ENCODE peak calls at places on chromosomes 11 and 22, in seven cellular contexts. One of them, this sample, is unnamed.

GRCh38 chr22:19819209-19819910 is 35.3 kb downstream of the GNB1L start:
- DNase-seq in stimulated activated CD4-positive, alpha-beta T cell treated with anti-CD3 and anti-CD28 coated beads, Interleukin-4, amount 100 ng/mL, for 48 hours: no peak
- DNase-seq in D341Med: peak; percentile 20
- DNase-seq in LoVo: no peak
- DNase-seq in psoas muscle: no peak
- DNase-seq in NCI-H1417: no peak
- DNase-seq in AG10803: no peak
- DNase-seq in this sample: no peak

GRCh38 chr22:47294222-47294532 is 531.7 kb downstream of the TBC1D22A start:
- DNase-seq in AG10803: peak; percentile 70
- DNase-seq in stimulated activated CD4-positive, alpha-beta T cell treated with anti-CD3 and anti-CD28 coated beads, Interleukin-4, amount 100 ng/mL, for 48 hours: no peak
- DNase-seq in NCI-H1417: no peak
- DNase-seq in LoVo: peak; percentile 50
- DNase-seq in psoas muscle: no peak
- DNase-seq in D341Med: no peak
- DNase-seq in this sample: no peak

GRCh38 chr11:35139883-35140282 is 912 bp downstream of the CD44 start:
- DNase-seq in stimulated activated CD4-positive, alpha-beta T cell treated with anti-CD3 and anti-CD28 coated beads, Interleukin-4, amount 100 ng/mL, for 48 hours: no peak
- DNase-seq in AG10803: peak; percentile 42
- DNase-seq in psoas muscle: no peak
- DNase-seq in NCI-H1417: peak; percentile 61
- DNase-seq in D341Med: peak; percentile 30
- DNase-seq in LoVo: no peak
- DNase-seq in this sample: no peak

GRCh38 chr11:113173023-113173594 is 141.3 kb upstream of the TTC12 start:
- DNase-seq in AG10803: no peak
- DNase-seq in psoas muscle: no peak
- DNase-seq in stimulated activated CD4-positive, alpha-beta T cell treated with anti-CD3 and anti-CD28 coated beads, Interleukin-4, amount 100 ng/mL, for 48 hours: no peak
- DNase-seq in LoVo: no peak
- DNase-seq in D341Med: no peak
- DNase-seq in NCI-H1417: no peak
- DNase-seq in this sample: no peak

GRCh38 chr22:28560005-28560742 is 119.5 kb downstream of the TTC28 start:
- DNase-seq in LoVo: no peak
- DNase-seq in NCI-H1417: no peak
- DNase-seq in stimulated activated CD4-positive, alpha-beta T cell treated with anti-CD3 and anti-CD28 coated beads, Interleukin-4, amount 100 ng/mL, for 48 hours: no peak
- DNase-seq in AG10803: peak; percentile 64
- DNase-seq in psoas muscle: no peak
- DNase-seq in D341Med: no peak
- DNase-seq in this sample: no peak

GRCh38 chr11:124946735-124947141 is 7.3 kb upstream of the CCDC15 start:
- DNase-seq in AG10803: peak; percentile 68
- DNase-seq in LoVo: no peak
- DNase-seq in NCI-H1417: no peak
- DNase-seq in D341Med: no peak
- DNase-seq in psoas muscle: no peak
- DNase-seq in stimulated activated CD4-positive, alpha-beta T cell treated with anti-CD3 and anti-CD28 coated beads, Interleukin-4, amount 100 ng/mL, for 48 hours: no peak
- DNase-seq in this sample: no peak

GRCh38 chr11:115930886-115931537 is 426.8 kb upstream of the CADM1 start:
- DNase-seq in AG10803: no peak
- DNase-seq in stimulated activated CD4-positive, alpha-beta T cell treated with anti-CD3 and anti-CD28 coated beads, Interleukin-4, amount 100 ng/mL, for 48 hours: no peak
- DNase-seq in LoVo: no peak
- DNase-seq in psoas muscle: no peak
- DNase-seq in D341Med: no peak
- DNase-seq in NCI-H1417: peak; percentile 83
- DNase-seq in this sample: no peak

GRCh38 chr22:22076937-22077703 is 94.5 kb upstream of the TOP3B start:
- DNase-seq in D341Med: no peak
- DNase-seq in AG10803: no peak
- DNase-seq in stimulated activated CD4-positive, alpha-beta T cell treated with anti-CD3 and anti-CD28 coated beads, Interleukin-4, amount 100 ng/mL, for 48 hours: no peak
- DNase-seq in NCI-H1417: peak; percentile 44
- DNase-seq in psoas muscle: no peak
- DNase-seq in LoVo: no peak
- DNase-seq in this sample: no peak

GRCh38 chr11:65651589-65652510 is 10.9 kb downstream of the RELA start:
- DNase-seq in D341Med: no peak
- DNase-seq in psoas muscle: no peak
- DNase-seq in AG10803: no peak
- DNase-seq in NCI-H1417: peak; percentile 48
- DNase-seq in LoVo: peak; percentile 73
- DNase-seq in stimulated activated CD4-positive, alpha-beta T cell treated with anti-CD3 and anti-CD28 coated beads, Interleukin-4, amount 100 ng/mL, for 48 hours: no peak
- DNase-seq in this sample: no peak

GRCh38 chr11:72869845-72870244 is 55.6 kb downstream of the ATG16L2 start:
- DNase-seq in D341Med: no peak
- DNase-seq in AG10803: no peak
- DNase-seq in NCI-H1417: no peak
- DNase-seq in psoas muscle: no peak
- DNase-seq in LoVo: no peak
- DNase-seq in stimulated activated CD4-positive, alpha-beta T cell treated with anti-CD3 and anti-CD28 coated beads, Interleukin-4, amount 100 ng/mL, for 48 hours: no peak
- DNase-seq in this sample: no peak

GRCh38 chr22:39278040-39278439 is 33.3 kb upstream of the PDGFB start:
- DNase-seq in AG10803: peak; percentile 41
- DNase-seq in NCI-H1417: no peak
- DNase-seq in D341Med: no peak
- DNase-seq in stimulated activated CD4-positive, alpha-beta T cell treated with anti-CD3 and anti-CD28 coated beads, Interleukin-4, amount 100 ng/mL, for 48 hours: no peak
- DNase-seq in psoas muscle: peak; percentile 56
- DNase-seq in LoVo: no peak
- DNase-seq in this sample: no peak

GRCh38 chr11:19326499-19326898 is 85.8 kb upstream of the E2F8 start:
- DNase-seq in psoas muscle: no peak
- DNase-seq in AG10803: peak; percentile 33
- DNase-seq in NCI-H1417: peak; percentile 7
- DNase-seq in stimulated activated CD4-positive, alpha-beta T cell treated with anti-CD3 and anti-CD28 coated beads, Interleukin-4, amount 100 ng/mL, for 48 hours: no peak
- DNase-seq in D341Med: no peak
- DNase-seq in LoVo: no peak
- DNase-seq in this sample: no peak

GRCh38 chr11:86916330-86916729 is 38.9 kb downstream of the FZD4 start:
- DNase-seq in NCI-H1417: no peak
- DNase-seq in LoVo: peak; percentile 62
- DNase-seq in D341Med: no peak
- DNase-seq in AG10803: peak; percentile 89
- DNase-seq in stimulated activated CD4-positive, alpha-beta T cell treated with anti-CD3 and anti-CD28 coated beads, Interleukin-4, amount 100 ng/mL, for 48 hours: no peak
- DNase-seq in psoas muscle: no peak
- DNase-seq in this sample: no peak

This sample was measured in Caco-2.